ENCODE peak calls at places on chromosome 13, in five cellular contexts. O is A549, Q is OCI-LY7, X is left lung, C is kidney. I is an unnamed sample.

GRCh38 chr13:46288570-46289259 is 77.0 kb downstream of the LRRC63 start:
- DNase-seq in O (peak), Q (peak), X (no peak), C (no peak), I (no peak)

GRCh38 chr13:111589321-111589720 is 268.9 kb downstream of the TEX29 start:
- DNase-seq in O (no peak), Q (no peak), X (no peak), C (no peak), I (no peak)

GRCh38 chr13:30615851-30616311 is 1.8 kb upstream of the USPL1 start:
- DNase-seq in O (no peak), Q (peak), X (no peak), C (no peak), I (no peak)

GRCh38 chr13:97268772-97269171 is 46.6 kb downstream of the MBNL2 start:
- DNase-seq in O (no peak), Q (no peak), X (no peak), C (no peak), I (no peak)

GRCh38 chr13:79534596-79534995 is 53.6 kb downstream of the NDFIP2 start:
- DNase-seq in O (no peak), Q (no peak), X (no peak), C (no peak), I (no peak)

GRCh38 chr13:50122465-50122864 is 107.2 kb downstream of the KCNRG start:
- DNase-seq in O (no peak), Q (peak), X (no peak), C (no peak), I (no peak)

GRCh38 chr13:91401916-91402315 is 3.5 kb downstream of the GPC5 start:
- DNase-seq in O (no peak), Q (peak), X (no peak), C (no peak), I (no peak)

GRCh38 chr13:110341445-110342247 is 34.6 kb downstream of the COL4A2 start:
- DNase-seq in O (no peak), Q (peak), X (no peak), C (no peak), I (no peak)

GRCh38 chr13:21703846-21704245 is 33.0 kb downstream of the FGF9 start:
- DNase-seq in O (no peak), Q (no peak), X (no peak), C (no peak), I (no peak)

GRCh38 chr13:99307648-99308339 is 595 bp upstream of the GPR183 start:
- DNase-seq in O (no peak), Q (no peak), X (no peak), C (no peak), I (peak)

GRCh38 chr13:45341799-45342584 is 1.0 kb upstream of the TPT1 start:
- DNase-seq in O (no peak), Q (no peak), X (no peak), C (peak), I (peak)

GRCh38 chr13:44837250-44837649 is 152.0 kb downstream of the NUFIP1 start:
- DNase-seq in O (no peak), Q (no peak), X (no peak), C (no peak), I (no peak)

GRCh38 chr13:26949701-26950345 is 189.2 kb upstream of the GPR12 start:
- DNase-seq in O (no peak), Q (no peak), X (no peak), C (no peak), I (no peak)

DNA sequence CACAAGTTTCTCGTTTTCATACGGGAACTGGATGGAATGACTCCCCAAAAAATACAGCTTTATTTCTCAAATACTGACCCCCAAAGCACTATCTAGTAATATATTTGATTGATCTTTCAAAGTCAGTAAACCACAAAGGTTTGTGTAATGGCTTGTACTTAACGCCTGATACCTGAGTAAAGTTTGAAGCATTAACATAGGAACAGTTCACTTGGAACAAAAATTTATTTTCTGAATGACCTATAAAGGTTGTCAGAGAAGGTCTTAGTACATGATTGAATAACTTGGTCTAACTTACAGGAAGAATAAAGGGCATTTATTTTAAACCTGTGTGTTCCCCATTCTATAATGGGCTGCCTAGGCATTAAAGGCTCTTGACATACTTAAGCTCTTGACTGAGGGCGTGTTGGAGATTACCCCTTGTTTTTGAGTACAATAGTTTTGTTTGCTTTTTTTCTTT is 1.4 kb upstream of the PCDH9 start:
- DNase-seq in O (no peak), Q (peak), X (no peak), C (no peak), I (no peak)
- H3K27ac ChIP-seq in O (peak), Q (no peak), X (peak), C (peak), I (peak)

DNA sequence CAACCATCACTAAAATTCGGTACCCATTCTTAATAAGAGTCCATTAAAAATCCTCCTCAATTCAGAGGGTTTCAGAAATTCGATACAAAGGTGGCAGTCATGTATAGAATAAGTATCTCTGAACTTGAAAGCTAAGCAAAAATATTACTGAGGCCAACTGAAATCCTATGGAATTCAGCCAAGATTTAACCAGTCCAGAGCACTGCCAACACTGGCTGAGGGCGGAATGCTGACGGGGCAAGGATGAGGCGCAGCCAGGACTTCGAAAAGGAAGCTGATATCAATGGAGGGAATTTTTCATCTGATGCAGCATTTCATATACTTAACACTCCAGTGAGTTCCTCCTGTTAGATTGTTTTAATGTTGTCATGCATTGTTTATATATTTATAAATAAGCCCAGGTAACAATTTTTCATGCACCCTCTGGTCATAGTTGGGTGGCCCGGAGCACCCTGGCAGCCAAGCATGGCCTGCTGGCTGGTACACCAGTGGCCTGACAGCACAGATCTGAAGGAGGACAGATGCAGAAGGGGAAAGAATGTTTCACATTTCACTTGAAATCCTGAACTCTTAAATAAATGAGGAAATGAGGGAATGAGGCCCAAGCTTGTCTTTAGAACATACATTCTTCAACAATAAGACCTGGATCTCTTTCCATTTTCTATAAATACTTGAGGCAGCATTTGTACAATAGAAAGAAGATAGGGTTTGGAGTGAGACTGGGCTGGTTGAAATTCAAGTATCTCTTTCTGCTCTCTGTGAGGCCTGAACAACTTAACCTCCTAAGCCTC is 41.5 kb downstream of the WDFY2 start:
- DNase-seq in O (no peak), Q (no peak), X (no peak), C (no peak), I (peak)
- H3K27ac ChIP-seq in O (no peak), Q (no peak), X (peak), C (no peak), I (no peak)

GRCh38 chr13:48944221-48944620 is 31.5 kb upstream of the FNDC3A start:
- DNase-seq in O (no peak), Q (no peak), X (no peak), C (no peak), I (no peak)

GRCh38 chr13:48938308-48938943 is 37.3 kb upstream of the FNDC3A start:
- DNase-seq in O (no peak), Q (no peak), X (no peak), C (no peak), I (no peak)

GRCh38 chr13:48945626-48946025 is 30.1 kb upstream of the FNDC3A start:
- DNase-seq in O (no peak), Q (no peak), X (no peak), C (no peak), I (no peak)

GRCh38 chr13:48942131-48942530 is 33.6 kb upstream of the FNDC3A start:
- DNase-seq in O (no peak), Q (no peak), X (no peak), C (no peak), I (no peak)

DNA sequence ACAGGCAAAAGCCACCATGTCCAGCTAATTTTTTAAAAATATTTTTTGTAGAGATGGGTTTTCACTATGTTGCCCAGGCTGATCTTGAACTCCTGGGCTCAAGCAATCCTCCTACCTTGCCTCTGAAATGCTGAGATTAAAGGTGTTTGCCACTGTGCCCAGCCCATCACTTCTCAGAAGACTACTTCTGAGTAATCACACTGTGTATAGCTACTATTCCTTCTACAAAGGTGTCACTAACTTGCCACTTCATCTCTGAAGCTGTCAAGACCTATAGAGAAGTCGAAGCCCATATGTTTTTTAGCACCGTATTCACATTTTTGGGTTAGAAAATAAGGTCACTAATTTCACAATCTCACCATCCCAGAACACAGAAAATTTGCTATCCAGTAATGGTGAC is 36.0 kb upstream of the FNDC3A start:
- DNase-seq in O (no peak), Q (no peak), X (no peak), C (no peak), I (no peak)
- H3K27ac ChIP-seq in O (no peak), Q (no peak), X (no peak), C (no peak), I (no peak)

GRCh38 chr13:65260938-65261880 is 1968.9 kb downstream of the PCDH9 start:
- DNase-seq in O (no peak), Q (no peak), X (no peak), C (no peak), I (no peak)
- H3K27ac ChIP-seq in O (no peak), Q (no peak), X (no peak), C (no peak), I (no peak)

DNA sequence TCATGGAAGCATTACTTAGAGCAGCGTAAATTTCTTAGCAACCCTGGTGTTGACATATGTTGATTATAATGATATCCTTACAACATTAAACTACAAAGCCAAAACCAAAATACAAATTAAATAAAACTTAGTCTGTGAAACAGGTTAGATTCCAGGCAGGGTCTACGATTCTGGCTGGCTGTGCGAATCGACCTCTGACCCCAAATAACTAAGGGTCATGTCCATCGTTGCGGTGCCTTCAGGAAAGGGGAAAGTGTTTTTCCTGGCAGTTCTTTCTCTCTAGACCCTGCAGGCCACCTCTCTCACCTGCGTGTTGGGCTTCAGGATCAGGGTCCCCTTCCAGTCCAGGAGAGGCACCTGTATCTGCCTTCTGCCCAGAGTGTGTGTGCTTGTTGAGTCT is 66.2 kb downstream of the ATP11A start:
- DNase-seq in O (no peak), Q (no peak), X (no peak), C (no peak), I (no peak)
- H3K27ac ChIP-seq in O (no peak), Q (no peak), X (no peak), C (no peak), I (no peak)

GRCh38 chr13:106103779-106104178 is 431.7 kb downstream of the EFNB2 start:
- DNase-seq in O (peak), Q (no peak), X (no peak), C (no peak), I (no peak)
- H3K27ac ChIP-seq in O (peak), Q (no peak), X (no peak), C (no peak), I (no peak)